ENCODE peak calls at places on chromosomes 3 and 15, in eight cellular contexts. L, K, C, S, N, A, F and U are unnamed samples.

GRCh38 chr15:69499521-69500201 is 47.0 kb downstream of the RPLP1 start:
- DNase-seq in N (no peak), L (peak), K (no peak), C (no peak), S (no peak), F (no peak), A (no peak), U (no peak)

GRCh38 chr3:116005404-116005803 is 382.1 kb downstream of the GAP43 start:
- DNase-seq in A (no peak), K (no peak), N (peak), S (peak), C (peak), L (no peak), F (no peak), U (peak)

GRCh38 chr15:73378089-73378488 is 9.3 kb upstream of the HCN4 start:
- DNase-seq in A (no peak), C (no peak), K (no peak), S (no peak), F (no peak), L (no peak), N (no peak), U (no peak)

GRCh38 chr3:149512073-149512782 is 37.7 kb downstream of the TM4SF4 start:
- DNase-seq in K (peak), C (peak), S (peak), A (peak), L (no peak), N (peak), F (peak), U (peak)

GRCh38 chr3:17742837-17743659 is 617 bp upstream of the TBC1D5 start:
- DNase-seq in K (no peak), S (no peak), L (no peak), A (no peak), F (no peak), N (peak), C (no peak), U (no peak)

GRCh38 chr3:180417241-180417640 is 184.7 kb upstream of the TTC14 start:
- DNase-seq in L (no peak), C (no peak), K (no peak), S (no peak), F (no peak), N (peak), A (no peak), U (no peak)

GRCh38 chr3:191391873-191392808 is 61.8 kb upstream of the UTS2B start:
- DNase-seq in N (no peak), F (no peak), K (no peak), C (no peak), A (no peak), S (no peak), L (no peak), U (no peak)

GRCh38 chr3:96182756-96183155 is 631.6 kb upstream of the EPHA6 start:
- DNase-seq in S (no peak), L (no peak), F (no peak), N (no peak), A (no peak), K (no peak), C (no peak), U (no peak)

GRCh38 chr3:9715127-9715526 is 11.5 kb downstream of the CPNE9 start:
- DNase-seq in S (no peak), N (no peak), F (no peak), L (no peak), C (no peak), K (no peak), A (no peak), U (no peak)

GRCh38 chr3:9732080-9732752 is 681 bp downstream of the BRPF1 start:
- DNase-seq in L (no peak), F (peak), K (peak), N (peak), C (no peak), S (peak), A (no peak), U (no peak)

GRCh38 chr3:63328386-63328785 is 50.3 kb downstream of the SYNPR start:
- DNase-seq in K (no peak), S (peak), N (peak), A (no peak), L (no peak), C (no peak), F (no peak), U (peak)

GRCh38 chr15:87648278-87648677 is 608.3 kb downstream of the NTRK3 start:
- DNase-seq in F (no peak), S (no peak), K (no peak), L (no peak), N (peak), A (no peak), C (peak), U (no peak)

GRCh38 chr3:98171066-98171465 is 4.6 kb downstream of the OR5H15 start:
- DNase-seq in N (no peak), L (no peak), A (no peak), F (no peak), S (no peak), C (no peak), K (no peak), U (no peak)

GRCh38 chr3:119559441-119559963 is at the start of gene CD80:
- DNase-seq in F (peak), K (peak), C (peak), A (peak), N (peak), L (no peak), S (peak), U (peak)

GRCh38 chr15:72227192-72227586 is 3.8 kb downstream of the PKM start:
- DNase-seq in K (no peak), A (peak), N (peak), S (peak), C (peak), L (no peak), F (peak), U (peak)

GRCh38 chr3:123272547-123272946 is 70.8 kb downstream of the SEC22A start:
- DNase-seq in N (peak), L (no peak), K (no peak), C (peak), A (no peak), F (no peak), S (peak), U (peak)

GRCh38 chr15:41443275-41443674 is 26.4 kb downstream of the RTF1 start:
- DNase-seq in L (no peak), A (peak), F (no peak), S (no peak), N (no peak), K (no peak), C (no peak), U (no peak)

GRCh38 chr3:63993653-63994079 is 29.6 kb downstream of the PSMD6 start:
- DNase-seq in C (peak), F (peak), K (peak), A (peak), L (no peak), S (peak), N (peak), U (peak)

GRCh38 chr3:72924055-72924454 is 36.2 kb downstream of the GXYLT2 start:
- DNase-seq in K (no peak), L (no peak), N (no peak), F (peak), S (no peak), A (no peak), C (peak), U (no peak)

DNA sequence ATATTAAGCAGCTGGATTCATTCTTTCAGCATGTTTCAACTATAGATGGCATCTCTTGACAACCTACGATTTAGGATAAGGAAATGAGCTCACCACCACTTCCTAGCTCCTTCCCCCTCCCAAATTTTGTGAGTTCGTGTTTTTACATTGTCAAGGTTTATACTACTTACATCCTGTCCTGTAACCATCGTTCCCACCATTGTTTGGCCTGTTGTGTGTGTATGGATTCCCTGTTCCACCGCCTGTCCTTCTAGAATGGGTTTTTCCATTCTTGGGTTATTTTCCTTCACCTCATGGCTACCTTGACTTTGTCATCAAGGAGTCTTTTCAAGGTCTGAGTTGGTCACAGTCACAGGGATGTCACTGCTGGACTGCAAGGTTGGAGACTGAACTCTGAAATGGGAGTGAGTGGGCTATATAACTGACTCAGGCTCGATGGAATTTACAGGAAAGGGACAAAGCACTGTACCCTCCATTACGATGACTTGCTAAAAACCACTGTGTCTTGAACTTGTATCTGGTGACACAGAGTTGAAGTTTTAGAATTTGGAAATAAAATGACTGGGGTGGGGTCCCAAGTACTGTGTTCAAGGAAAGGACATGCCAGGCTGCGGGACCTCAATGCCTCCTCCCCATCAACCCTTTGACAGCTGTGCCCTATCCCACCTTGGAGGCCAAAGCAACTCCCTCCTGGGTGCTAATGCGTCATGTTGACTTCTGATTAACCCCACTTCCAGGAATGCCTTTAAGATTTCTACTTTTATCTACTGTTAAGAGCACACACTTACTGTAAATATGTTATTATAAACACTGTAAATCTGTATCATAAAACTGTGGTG is 66.8 kb upstream of the BLM start:
- DNase-seq in C (no peak), A (no peak), K (peak), L (no peak), S (peak), N (peak), F (no peak), U (peak)
- TF ChIP-seq CTCF in C (no peak), A (no peak), K (no peak), L (no peak), S (no peak), N (no peak), F (no peak), U (no peak)

GRCh38 chr3:132284756-132285619 is 32.2 kb upstream of the ACP3 start:
- DNase-seq in S (no peak), A (peak), N (no peak), K (no peak), C (no peak), L (no peak), F (no peak), U (no peak)
- TF ChIP-seq CTCF in S (no peak), A (peak), N (no peak), K (no peak), C (no peak), L (no peak), F (no peak), U (no peak)

DNA sequence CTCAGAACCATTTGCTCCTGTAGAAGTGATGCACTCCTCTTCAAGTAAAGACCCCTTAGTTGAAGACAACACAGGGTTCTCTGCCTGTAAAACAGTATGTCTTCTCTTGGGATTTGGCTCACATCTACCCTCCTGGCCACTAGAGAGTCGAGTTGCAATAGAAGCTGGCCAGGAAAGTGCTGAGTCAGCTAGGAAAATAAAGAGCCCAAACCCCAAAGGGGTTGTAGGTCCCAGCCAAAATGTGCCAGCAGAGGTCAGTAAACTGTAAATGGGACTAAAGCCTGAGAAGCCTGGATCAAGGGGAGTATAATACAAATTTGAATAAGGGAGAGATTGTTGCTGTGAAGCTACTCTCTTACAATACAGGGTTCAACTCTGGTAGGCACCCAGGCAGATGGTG is 37.2 kb upstream of the THBS1 start:
- DNase-seq in S (no peak), C (peak), F (no peak), A (no peak), N (peak), K (no peak), L (no peak), U (no peak)
- TF ChIP-seq CTCF in S (no peak), C (no peak), F (no peak), A (no peak), N (no peak), K (no peak), L (no peak), U (no peak)

GRCh38 chr3:19357947-19358346 is 209.6 kb downstream of the KCNH8 start:
- DNase-seq in F (no peak), K (no peak), L (no peak), C (no peak), N (no peak), S (no peak), A (no peak), U (no peak)
- TF ChIP-seq CTCF in F (no peak), K (no peak), L (no peak), C (no peak), N (no peak), S (no peak), A (no peak), U (no peak)

GRCh38 chr3:23372296-23372695 is 169.2 kb downstream of the UBE2E2 start:
- DNase-seq in A (no peak), S (peak), F (no peak), N (peak), C (no peak), K (no peak), L (no peak), U (no peak)
- TF ChIP-seq CTCF in A (no peak), S (no peak), F (no peak), N (no peak), C (no peak), K (no peak), L (no peak), U (peak)

GRCh38 chr3:38039899-38040261 is 872 bp downstream of the DLEC1 start:
- DNase-seq in L (no peak), C (no peak), N (peak), K (no peak), F (peak), S (peak), A (no peak), U (peak)
- TF ChIP-seq CTCF in L (peak), C (no peak), N (peak), K (no peak), F (no peak), S (peak), A (peak), U (peak)

DNA sequence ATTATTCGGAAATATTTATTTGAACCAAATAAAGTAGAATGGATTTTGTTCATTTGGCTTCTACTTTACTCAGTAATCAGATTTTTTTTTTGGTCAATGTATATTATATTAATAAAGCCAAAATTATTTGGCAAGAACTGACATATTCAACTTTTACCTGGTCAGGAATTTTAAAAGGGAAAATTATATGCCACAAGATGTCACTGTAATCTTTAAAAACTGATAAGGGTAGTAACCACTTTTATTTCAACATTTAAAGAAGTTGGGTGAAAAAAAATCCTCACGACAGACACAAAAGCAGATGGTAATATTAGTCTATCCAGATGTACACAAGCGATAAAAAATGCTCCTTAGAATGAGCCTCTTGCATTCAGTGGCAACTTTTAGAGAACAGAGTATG is 101.9 kb downstream of the SERPINI1 start:
- DNase-seq in C (no peak), K (no peak), N (peak), L (no peak), A (no peak), S (peak), F (no peak), U (no peak)
- TF ChIP-seq CTCF in C (peak), K (no peak), N (no peak), L (no peak), A (no peak), S (no peak), F (no peak), U (peak)

GRCh38 chr15:61216519-61216918 is 12.6 kb downstream of the RORA start:
- DNase-seq in C (no peak), K (no peak), L (no peak), N (no peak), F (no peak), A (no peak), S (no peak), U (no peak)
- TF ChIP-seq CTCF in C (no peak), K (no peak), L (no peak), N (no peak), F (no peak), A (peak), S (no peak), U (no peak)